ENCODE peak calls at places on chromosomes 11 and 22, in eight cellular contexts. A is tibial nerve; C is H9; N is mammary epithelial cell; E is activated CD4-positive, CD25-positive, alpha-beta regulatory T cell treated with anti-CD3 and anti-CD28 coated beads, Interleukin-2, amount 50 U/mL, for 16 hours; W is GM13977; V is HAP-1; K is OCI-LY7. X is an unnamed sample.

GRCh38 chr11:37442576-37442975 is 844.5 kb upstream of the RAG2 start:
- DNase-seq in K (no peak), V (no peak), E (no peak), C (no peak), N (peak), W (no peak), A (no peak), X (no peak)

GRCh38 chr11:130396965-130397364 is 31.4 kb downstream of the ADAMTS8 start:
- DNase-seq in V (no peak), A (no peak), N (no peak), W (no peak), E (no peak), K (no peak), C (no peak), X (no peak)

GRCh38 chr11:114377612-114378267 is 22.6 kb downstream of the C11orf71 start:
- DNase-seq in E (no peak), A (no peak), V (no peak), K (no peak), W (no peak), C (no peak), N (peak), X (no peak)

GRCh38 chr11:6315811-6316425 is 4.4 kb downstream of the CAVIN3 start:
- DNase-seq in V (peak), W (peak), A (peak), N (peak), K (peak), E (no peak), C (peak), X (peak)

GRCh38 chr11:34970480-34970879 is 54.1 kb downstream of the PDHX start:
- DNase-seq in W (no peak), N (no peak), K (no peak), C (no peak), E (no peak), A (no peak), V (no peak), X (no peak)

GRCh38 chr11:73931039-73931645 is 19.7 kb upstream of the DNAJB13 start:
- DNase-seq in A (no peak), K (peak), V (peak), W (peak), E (no peak), C (peak), N (peak), X (no peak)

GRCh38 chr11:118621071-118621815 is 13.8 kb downstream of the PHLDB1 start:
- DNase-seq in W (no peak), N (peak), K (no peak), A (peak), E (no peak), C (peak), V (peak), X (peak)

GRCh38 chr22:32676196-32676595 is 125.3 kb upstream of the TIMP3 start:
- DNase-seq in V (no peak), C (no peak), A (no peak), E (no peak), N (no peak), K (no peak), W (no peak), X (no peak)

GRCh38 chr22:22802346-22802970 is 85.2 kb upstream of the IGLL5 start:
- DNase-seq in E (no peak), A (no peak), W (peak), K (peak), V (no peak), N (no peak), C (no peak), X (no peak)

GRCh38 chr11:86291466-86292262 is 10.4 kb upstream of the HIKESHI start:
- DNase-seq in W (peak), C (peak), V (no peak), K (peak), E (peak), A (peak), N (peak), X (peak)

GRCh38 chr11:64096835-64097234 is 61.1 kb downstream of the FLRT1 start:
- DNase-seq in V (no peak), C (no peak), E (no peak), K (no peak), A (no peak), N (no peak), W (no peak), X (no peak)

GRCh38 chr11:119594639-119595249 is 134.3 kb downstream of the NECTIN1 start:
- DNase-seq in K (no peak), C (no peak), A (no peak), N (peak), E (no peak), W (no peak), V (no peak), X (no peak)

GRCh38 chr11:131042041-131042390 is 125.7 kb upstream of the SNX19 start:
- DNase-seq in K (no peak), E (no peak), V (no peak), C (no peak), N (peak), A (no peak), W (no peak), X (no peak)

GRCh38 chr11:394034-394857 is at the start of gene PKP3:
- DNase-seq in A (no peak), K (no peak), E (no peak), N (peak), C (peak), W (no peak), V (no peak), X (no peak)

GRCh38 chr11:108497317-108498045 is 703 bp downstream of the POGLUT3 start:
- DNase-seq in W (peak), E (peak), K (no peak), V (peak), C (peak), A (peak), N (peak), X (peak)

GRCh38 chr22:48438791-48439559 is 1388.7 kb downstream of the BRD1 start:
- DNase-seq in E (no peak), N (no peak), K (no peak), W (no peak), V (no peak), A (no peak), C (no peak), X (no peak)

GRCh38 chr22:48368975-48369525 is 1458.6 kb downstream of the BRD1 start:
- DNase-seq in K (no peak), E (no peak), N (no peak), A (no peak), V (no peak), W (no peak), C (peak), X (no peak)

GRCh38 chr11:116582621-116583020 is 190.2 kb downstream of the BUD13 start:
- DNase-seq in V (no peak), E (no peak), C (no peak), N (no peak), K (no peak), W (no peak), A (no peak), X (no peak)

GRCh38 chr11:96648991-96649390 is 259.2 kb downstream of the JRKL start:
- DNase-seq in E (no peak), V (no peak), A (no peak), N (no peak), K (no peak), W (no peak), C (no peak), X (no peak)

GRCh38 chr11:60485987-60486386 is 6.6 kb upstream of the MS4A12 start:
- DNase-seq in E (no peak), A (peak), V (peak), K (peak), N (no peak), C (peak), W (peak), X (no peak)

GRCh38 chr11:574632-575323 is 1.5 kb upstream of the PHRF1 start:
- DNase-seq in E (no peak), V (no peak), W (no peak), N (no peak), K (no peak), C (no peak), A (no peak), X (peak)

GRCh38 chr11:95891423-95892177 is 32.3 kb downstream of the MTMR2 start:
- DNase-seq in V (no peak), W (no peak), E (no peak), A (no peak), C (no peak), N (no peak), K (no peak), X (no peak)

GRCh38 chr11:75313457-75314272 is 37.8 kb downstream of the ARRB1 start:
- DNase-seq in N (no peak), E (no peak), A (peak), K (no peak), C (no peak), V (no peak), W (no peak), X (peak)

GRCh38 chr22:27987557-27987956 is 68.5 kb upstream of the PITPNB start:
- DNase-seq in W (no peak), N (no peak), K (no peak), V (no peak), C (peak), A (no peak), E (no peak), X (no peak)

GRCh38 chr11:60428517-60428916 is 855 bp upstream of the MS4A5 start:
- DNase-seq in K (no peak), N (peak), W (no peak), C (no peak), A (no peak), V (no peak), E (no peak), X (no peak)

GRCh38 chr11:1832181-1832988 is 2.4 kb upstream of the SYT8 start:
- DNase-seq in E (no peak), N (no peak), W (peak), A (no peak), C (peak), K (peak), V (peak), X (peak)

GRCh38 chr11:1618231-1618630 is 3.7 kb downstream of the KRTAP5-4 start:
- DNase-seq in A (no peak), E (no peak), W (no peak), V (no peak), K (no peak), N (no peak), C (no peak), X (no peak)

GRCh38 chr11:119084663-119085522 is at the start of gene HMBS:
- DNase-seq in W (peak), E (peak), V (peak), K (peak), C (peak), N (peak), A (peak), X (peak)

GRCh38 chr11:107370390-107370789 is 87.2 kb downstream of the CWF19L2 start:
- DNase-seq in V (no peak), E (no peak), N (no peak), W (no peak), C (no peak), K (no peak), A (no peak), X (no peak)

GRCh38 chr11:31500560-31500959 is 8.9 kb downstream of the IMMP1L start:
- DNase-seq in K (no peak), E (no peak), W (no peak), V (no peak), A (no peak), C (no peak), N (no peak), X (no peak)

GRCh38 chr11:119373917-119374631 is 7.4 kb downstream of the USP2 start:
- DNase-seq in K (peak), N (peak), C (peak), E (no peak), A (peak), V (peak), W (no peak), X (peak)

GRCh38 chr11:93908689-93909088 is 58.3 kb upstream of the VSTM5 start:
- DNase-seq in W (no peak), K (no peak), V (no peak), C (no peak), E (no peak), A (no peak), N (peak), X (no peak)